ENCODE peak calls at places on chromosomes 5 and 9, in four cellular contexts. F, Y, S and R are unnamed samples.
A peak's percentile ranks its signal among the peaks of the same experiment; 100 is the strongest.

GRCh38 chr5:84088996-84089395 is 295.7 kb downstream of the EDIL3 start:
- DNase-seq in F (peak; percentile 38), Y (peak; percentile 18), S (no peak), R (no peak)

GRCh38 chr9:102740578-102740977 is 254.6 kb upstream of the CYLC2 start:
- DNase-seq in F (no peak), Y (no peak), S (no peak), R (no peak)

GRCh38 chr5:130400091-130400490 is 495.8 kb downstream of the CHSY3 start:
- DNase-seq in F (peak; percentile 52), Y (peak; percentile 7), S (no peak), R (no peak)

GRCh38 chr9:97518909-97519307 is 17.4 kb downstream of the TMOD1 start:
- DNase-seq in F (peak; percentile 79), Y (no peak), S (no peak), R (no peak)

GRCh38 chr5:164688437-164688836 is 1183.0 kb downstream of the MAT2B start:
- DNase-seq in F (no peak), Y (no peak), S (no peak), R (no peak)

GRCh38 chr9:121023064-121023463 is 27.0 kb downstream of the C5 start:
- DNase-seq in F (peak; percentile 69), Y (peak; percentile 31), S (no peak), R (no peak)

GRCh38 chr5:158998911-158999705 is 100.6 kb downstream of the EBF1 start:
- DNase-seq in F (no peak), Y (no peak), S (no peak), R (no peak)

GRCh38 chr5:159878988-159879471 is 37.3 kb upstream of the ADRA1B start:
- DNase-seq in F (peak; percentile 87), Y (peak; percentile 27), S (peak; percentile 14), R (peak; percentile 61)

GRCh38 chr5:3212869-3213268 is 382.8 kb upstream of the IRX1 start:
- DNase-seq in F (no peak), Y (no peak), S (no peak), R (no peak)

GRCh38 chr5:89047591-89047990 is 164.6 kb upstream of the MEF2C start:
- DNase-seq in F (no peak), Y (no peak), S (no peak), R (no peak)

GRCh38 chr5:134547579-134547978 is 22.1 kb downstream of the JADE2 start:
- DNase-seq in F (no peak), Y (no peak), S (no peak), R (no peak)

GRCh38 chr9:135971892-135972291 is 10.7 kb upstream of the UBAC1 start:
- DNase-seq in F (no peak), Y (peak; percentile 71), S (peak; percentile 87), R (peak; percentile 98)
- TF ChIP-seq USF2 in F (no peak), Y (no peak), S (peak; percentile 38), R (no peak)

DNA sequence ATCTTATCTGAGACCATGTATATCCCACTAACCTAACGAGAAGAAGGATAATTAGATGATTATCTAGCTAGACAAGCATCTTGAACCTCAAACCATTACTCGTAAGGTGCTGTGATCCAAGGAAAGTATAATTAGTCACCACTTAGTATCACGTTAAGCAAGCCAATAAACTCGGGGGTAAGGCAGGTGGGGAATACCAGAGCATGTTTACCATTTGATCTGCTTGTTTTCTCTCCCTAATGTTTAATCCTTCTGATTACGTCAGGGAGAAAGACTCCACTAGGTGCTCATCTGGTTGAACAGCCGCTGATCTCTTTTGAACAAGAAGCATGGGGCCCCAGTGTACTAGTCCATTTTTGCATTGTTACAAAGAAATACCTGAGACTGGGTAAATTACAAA is 69.9 kb upstream of the SLC1A1 start:
- DNase-seq in F (no peak), Y (no peak), S (no peak), R (no peak)
- TF ChIP-seq KDM1A in F (no peak), Y (no peak), S (no peak), R (no peak)

DNA sequence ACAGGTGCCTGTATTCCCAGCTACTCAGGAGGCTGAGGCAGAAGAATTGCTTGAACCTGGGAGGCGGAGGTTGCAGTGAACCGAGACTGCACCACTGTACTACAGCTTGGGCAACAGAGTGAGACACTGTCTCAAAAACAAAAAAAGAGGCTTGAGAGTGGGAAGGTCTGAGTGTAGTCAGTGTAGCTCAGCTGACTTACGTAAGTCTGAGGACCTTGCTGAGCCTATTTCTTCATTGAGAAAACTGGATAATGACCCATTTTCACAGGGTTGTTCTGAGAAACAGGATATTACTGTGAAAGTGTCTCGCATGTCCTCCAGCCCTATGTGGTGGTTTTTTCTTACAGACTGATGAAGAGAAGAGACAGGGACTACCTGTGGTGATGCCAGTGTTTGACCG is 66.7 kb downstream of the WDR41 start:
- DNase-seq in F (no peak), Y (no peak), S (no peak), R (no peak)
- TF ChIP-seq MAFK in F (no peak), Y (no peak), S (no peak), R (no peak)

DNA sequence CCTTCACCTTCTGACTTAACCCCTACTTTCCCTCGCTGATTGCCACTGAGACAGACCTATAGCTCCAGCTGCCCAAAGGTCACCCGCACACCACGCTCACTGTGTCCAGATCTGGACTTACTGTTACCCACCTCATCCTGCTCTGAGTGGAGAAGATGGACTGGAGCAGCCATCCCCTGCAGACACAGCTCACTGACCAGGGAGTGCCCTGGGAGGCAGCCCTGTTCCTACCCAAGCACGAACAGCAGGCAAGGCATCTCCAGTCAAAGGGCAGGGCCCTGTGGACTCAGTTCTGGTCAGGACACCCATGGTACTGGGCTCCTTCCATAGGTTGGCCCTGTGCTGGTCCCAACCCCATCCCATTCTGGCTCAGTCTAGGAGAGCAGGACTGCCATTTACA is 9.5 kb upstream of the BARX1 start:
- DNase-seq in F (no peak), Y (no peak), S (no peak), R (no peak)
- TF ChIP-seq USF2 in F (no peak), Y (no peak), S (no peak), R (no peak)

GRCh38 chr5:93340881-93341280 is 240.1 kb downstream of the NR2F1-AS1 start:
- DNase-seq in F (no peak), Y (no peak), S (no peak), R (no peak)
- TF ChIP-seq KDM1A in F (no peak), Y (no peak), S (no peak), R (no peak)

DNA sequence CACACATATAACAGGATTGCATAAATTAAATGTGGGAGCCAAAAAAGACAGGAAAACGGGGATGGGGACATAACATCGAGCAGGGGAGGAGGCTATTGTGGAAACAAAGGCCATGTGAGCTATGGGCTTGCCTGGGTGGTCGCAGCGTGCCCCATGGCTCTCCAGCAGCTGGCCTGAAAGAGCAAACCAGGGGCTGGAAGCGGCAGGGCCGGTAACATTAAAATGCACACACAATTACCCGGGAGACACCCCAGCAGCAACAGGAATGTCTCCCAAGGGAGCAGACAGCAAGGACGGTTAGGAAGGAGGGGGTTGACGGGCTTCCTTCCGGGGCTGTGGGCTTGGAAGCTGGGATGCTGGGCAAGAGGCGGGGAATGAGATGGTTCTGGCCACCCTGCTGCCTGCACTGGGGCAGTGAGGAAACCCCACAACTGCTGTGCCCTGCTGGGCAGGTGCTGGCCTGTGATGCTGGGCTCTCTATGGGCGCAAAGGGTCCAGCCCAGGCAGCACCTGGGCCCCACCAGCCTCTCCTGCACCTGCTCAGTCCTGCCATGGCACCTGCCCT is 71.7 kb upstream of the ADAMTS2 start:
- DNase-seq in F (no peak), Y (no peak), S (no peak), R (no peak)
- TF ChIP-seq MAFK in F (no peak), Y (no peak), S (no peak), R (no peak)

DNA sequence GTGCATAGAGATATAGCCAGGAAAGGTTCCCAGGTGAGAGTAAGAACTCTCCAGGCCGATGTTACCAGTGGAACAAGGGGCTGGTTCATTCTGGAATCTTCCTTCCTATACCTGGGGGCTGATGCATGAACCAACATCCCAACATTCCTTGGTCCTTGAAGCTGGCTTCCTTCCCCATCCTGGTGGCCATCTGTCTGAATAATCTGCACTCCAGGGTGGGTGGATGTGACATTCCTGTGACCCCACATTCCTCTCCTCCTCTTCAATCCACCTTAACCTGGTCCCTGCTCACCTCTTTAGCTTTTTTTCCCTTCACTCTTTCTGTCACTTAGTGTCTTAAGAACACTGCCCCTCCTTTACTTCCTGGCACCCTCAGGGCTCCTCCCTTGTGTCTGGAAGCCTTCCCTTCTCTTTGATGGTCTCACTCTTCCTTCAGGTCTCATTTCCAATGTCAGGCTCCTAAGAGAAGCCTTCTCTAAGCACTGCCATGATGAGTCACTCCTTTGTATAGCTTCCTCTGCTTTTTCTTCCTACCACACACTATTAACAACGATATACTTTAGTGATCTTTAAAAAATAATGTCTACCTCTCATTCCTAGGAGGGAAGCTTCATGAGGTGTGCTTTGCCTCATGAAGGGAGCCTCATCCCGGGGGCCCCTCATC is 80.3 kb downstream of the BOD1 start:
- DNase-seq in F (no peak), Y (no peak), S (no peak), R (no peak)
- TF ChIP-seq USF2 in F (no peak), Y (no peak), S (no peak), R (no peak)

GRCh38 chr9:125771037-125771436 is 23.9 kb downstream of the PBX3 start:
- DNase-seq in F (no peak), Y (no peak), S (no peak), R (no peak)

GRCh38 chr9:125768803-125769202 is 21.6 kb downstream of the PBX3 start:
- DNase-seq in F (no peak), Y (no peak), S (no peak), R (no peak)

GRCh38 chr9:125772740-125773139 is 25.6 kb downstream of the PBX3 start:
- DNase-seq in F (no peak), Y (no peak), S (no peak), R (no peak)

DNA sequence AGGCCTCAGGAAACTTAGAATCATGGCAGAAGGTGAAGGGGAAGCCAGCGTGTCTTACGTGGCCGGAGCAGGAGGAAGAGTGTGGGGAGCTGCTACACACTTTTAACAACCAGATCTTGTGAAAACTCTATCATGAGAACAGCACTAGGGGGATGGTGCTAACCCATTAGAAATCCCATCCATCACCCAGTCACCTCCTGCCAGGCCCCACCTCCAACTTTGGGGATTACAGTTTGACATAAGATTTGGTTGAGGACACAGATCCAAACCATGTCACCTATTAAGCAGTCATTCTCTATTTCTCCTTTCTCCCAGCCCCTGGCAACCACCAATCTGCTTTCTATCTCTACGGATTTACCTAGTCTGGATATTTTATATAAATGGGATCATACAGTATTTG is 26.9 kb downstream of the PBX3 start:
- DNase-seq in F (no peak), Y (no peak), S (no peak), R (no peak)
- TF ChIP-seq KDM1A in F (no peak), Y (no peak), S (no peak), R (no peak)